ENCODE peak calls at places on chromosomes 6 and 20, in seven cellular contexts. L is stomach, Z is ovary, G is sigmoid colon, S is body of pancreas, P is endodermal cell, N is psoas muscle. Y is an unnamed sample.

GRCh38 chr6:28976677-28977076 is 28.4 kb downstream of the ZNF311 start:
- DNase-seq in L (no peak), Z (no peak), G (no peak), S (no peak), P (no peak), N (no peak), Y (no peak)

GRCh38 chr6:26607434-26608230 is 10.9 kb downstream of the ABT1 start:
- DNase-seq in L (peak; percentile 39), Z (no peak), G (no peak), S (peak; percentile 50), P (peak; percentile 82), N (no peak), Y (no peak)

GRCh38 chr6:34791164-34791841 is 580 bp upstream of the BLTP3A start:
- DNase-seq in L (peak; percentile 51), Z (peak; percentile 51), G (peak; percentile 71), S (peak; percentile 57), P (peak; percentile 86), N (peak; percentile 65), Y (peak; percentile 82)

GRCh38 chr6:13217206-13217905 is 111.0 kb downstream of the TBC1D7 start:
- DNase-seq in L (no peak), Z (no peak), G (no peak), S (no peak), P (no peak), N (no peak), Y (no peak)

GRCh38 chr6:17354700-17355403 is 38.5 kb upstream of the CAP2 start:
- DNase-seq in L (no peak), Z (no peak), G (no peak), S (no peak), P (no peak), N (no peak), Y (no peak)

GRCh38 chr6:72363844-72364740 is 257.8 kb upstream of the KCNQ5 start:
- DNase-seq in L (no peak), Z (peak; percentile 16), G (no peak), S (no peak), P (no peak), N (no peak), Y (peak; percentile 35)

GRCh38 chr6:34554593-34555322 is 1.4 kb downstream of the SPDEF start:
- DNase-seq in L (no peak), Z (no peak), G (no peak), S (no peak), P (no peak), N (no peak), Y (no peak)

GRCh38 chr20:47818996-47819609 is 33.8 kb upstream of the SULF2 start:
- DNase-seq in L (no peak), Z (no peak), G (peak; percentile 40), S (no peak), P (peak; percentile 78), N (no peak), Y (no peak)

GRCh38 chr6:54647301-54647664 is 199.3 kb upstream of the FAM83B start:
- DNase-seq in L (no peak), Z (no peak), G (no peak), S (no peak), P (no peak), N (no peak), Y (no peak)

GRCh38 chr20:41078329-41078728 is 49.7 kb downstream of the TOP1 start:
- DNase-seq in L (no peak), Z (no peak), G (no peak), S (no peak), P (no peak), N (no peak), Y (no peak)

GRCh38 chr20:57390604-57391438 is at the start of gene RBM38:
- DNase-seq in L (peak; percentile 74), Z (peak; percentile 74), G (peak; percentile 84), S (peak; percentile 64), P (peak; percentile 92), N (peak; percentile 86), Y (peak; percentile 94)
- H3K4me1 ChIP-seq in L (peaks cover 59% of the 10 kb centered on the region), Z (peaks cover 23% of the 10 kb centered on the region), G (peaks cover 54% of the 10 kb centered on the region), S (peaks cover 38% of the 10 kb centered on the region), P (peaks cover 7% of the 10 kb centered on the region), N (peaks cover 34% of the 10 kb centered on the region), Y (peaks cover 62% of the 10 kb centered on the region)

DNA sequence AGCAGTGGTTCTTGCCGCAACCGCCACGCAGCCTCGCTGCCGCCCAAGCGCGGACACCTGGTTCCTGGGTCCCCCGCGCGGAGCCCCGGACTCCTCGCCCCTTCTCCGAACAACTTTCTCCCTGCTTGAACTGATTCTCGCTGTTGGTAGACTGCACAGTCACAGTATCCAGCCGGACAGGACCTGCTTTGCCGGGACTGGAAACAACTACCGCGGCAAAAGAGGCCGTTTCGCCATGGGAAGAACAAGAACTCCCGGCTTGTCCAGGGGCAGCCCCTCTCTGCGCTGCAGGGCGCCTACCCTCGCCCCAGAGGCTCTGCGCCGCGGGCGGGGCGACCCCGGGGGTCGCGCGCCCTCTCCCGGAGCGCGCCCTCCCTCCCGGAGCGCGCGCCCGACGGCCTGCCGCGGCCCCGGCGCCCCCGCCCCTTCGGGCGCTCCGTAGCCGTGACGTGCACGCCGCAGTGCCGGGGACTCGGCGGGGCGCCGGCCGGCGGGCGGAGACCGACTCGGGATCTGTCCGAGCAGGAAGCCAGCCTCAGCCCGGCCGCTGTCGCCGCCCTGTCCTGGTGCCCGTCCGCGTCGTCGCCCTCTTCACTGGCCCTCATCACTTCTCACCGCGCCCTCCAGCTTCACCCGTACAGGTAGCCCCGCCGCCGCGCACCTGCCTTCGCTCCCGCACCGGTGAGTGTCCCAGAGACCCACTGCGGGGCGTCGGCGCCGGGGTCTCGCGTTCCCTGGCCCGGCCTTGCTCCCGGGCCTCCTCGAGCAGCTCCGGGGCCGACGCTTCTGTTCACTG is at the start of gene MYO6:
- DNase-seq in L (peak; percentile 84), Z (peak; percentile 66), G (peak; percentile 80), S (peak; percentile 81), P (peak; percentile 93), N (peak; percentile 86), Y (peak; percentile 93)
- H3K4me3 ChIP-seq in L (peak within 1 kb of the TSS; percentile 89), Z (peak within 1 kb of the TSS; percentile 81), G (peak within 1 kb of the TSS; percentile 98), S (peak within 1 kb of the TSS; percentile 98), P (peak within 1 kb of the TSS; percentile 98), N (peak within 1 kb of the TSS; percentile 96), Y (peak within 1 kb of the TSS; percentile 91)

DNA sequence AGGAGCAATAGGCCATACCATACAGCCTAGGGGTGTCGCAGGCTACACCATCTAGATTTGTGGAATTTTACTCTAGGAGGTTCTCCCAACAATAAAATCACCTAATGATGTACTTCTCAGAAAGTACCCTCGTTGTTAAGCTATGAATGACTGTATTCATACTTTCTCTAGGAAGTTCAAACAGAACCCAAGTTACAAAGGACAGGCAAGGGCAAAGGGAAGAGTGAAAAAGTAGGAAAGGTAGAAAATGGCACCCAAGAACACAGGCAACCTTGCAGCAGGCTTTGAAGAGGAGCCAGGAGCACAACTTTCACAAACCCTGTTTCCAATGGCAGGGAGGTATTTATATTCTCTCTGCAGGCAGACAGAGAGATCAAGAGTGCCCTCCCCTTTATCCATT is 67.2 kb downstream of the B4GALT5 start:
- DNase-seq in L (no peak), Z (no peak), G (no peak), S (no peak), P (no peak), N (no peak), Y (no peak)
- H3K36me3 ChIP-seq in L (peaks cover 43% of the 10 kb centered on the region), Z (no peaks in the 10 kb centered on the region), G (peaks cover 49% of the 10 kb centered on the region), S (no peaks in the 10 kb centered on the region), P (peaks cover 80% of the 10 kb centered on the region), N (peaks cover 26% of the 10 kb centered on the region), Y (no peaks in the 10 kb centered on the region)

GRCh38 chr6:137236581-137237355 is 17.6 kb upstream of the IFNGR1 start:
- DNase-seq in L (no peak), Z (no peak), G (no peak), S (no peak), P (no peak), N (no peak), Y (no peak)
- H3K4me1 ChIP-seq in L (peaks cover 23% of the 10 kb centered on the region), Z (no peaks in the 10 kb centered on the region), G (no peaks in the 10 kb centered on the region), S (peaks cover 5% of the 10 kb centered on the region), P (peaks cover 4% of the 10 kb centered on the region), N (peaks cover 14% of the 10 kb centered on the region), Y (peaks cover 95% of the 10 kb centered on the region)

DNA sequence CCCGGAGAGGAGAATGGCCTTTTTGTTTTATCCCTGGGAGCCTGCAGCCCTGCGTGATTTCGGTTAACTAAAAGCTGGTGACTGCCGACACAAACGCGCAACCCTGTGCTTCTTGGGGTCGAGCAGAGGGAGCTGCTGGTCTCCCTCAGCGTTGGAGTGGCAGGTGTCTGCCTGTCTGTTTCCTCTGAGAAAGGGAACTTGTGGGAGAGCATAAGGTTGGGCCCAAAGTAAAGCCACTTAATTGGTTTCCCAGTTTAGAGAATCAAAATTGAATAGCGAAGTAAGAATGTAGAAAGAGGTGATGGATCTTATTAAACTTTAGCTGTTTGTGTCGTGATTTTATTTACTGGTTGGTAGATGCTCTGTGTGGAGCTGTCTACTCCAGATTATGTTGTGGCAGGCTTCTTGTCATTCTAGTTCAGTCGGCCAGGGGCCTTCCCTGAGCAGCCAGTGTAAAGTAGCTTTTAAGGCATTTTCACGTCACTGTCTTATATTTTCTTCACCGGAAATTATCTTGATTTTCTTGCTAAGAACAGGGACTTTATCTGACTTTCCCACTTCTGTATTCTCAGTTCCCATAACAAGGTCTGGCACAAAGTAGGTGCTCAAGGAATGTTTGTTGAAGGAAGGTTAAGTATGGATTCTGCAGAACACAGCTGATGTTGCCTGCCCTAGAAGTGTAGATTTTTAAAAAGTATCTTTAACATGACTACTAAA is 709 bp downstream of the LTV1 start:
- DNase-seq in L (no peak), Z (no peak), G (no peak), S (no peak), P (no peak), N (no peak), Y (no peak)
- H3K4me3 ChIP-seq in L (peak overlapping the region; percentile 71), Z (peak overlapping the region; percentile 73), G (peak overlapping the region; percentile 74), S (peak overlapping the region; percentile 15), P (peak overlapping the region; percentile 98), N (peak overlapping the region; percentile 85), Y (peak overlapping the region; percentile 86)

DNA sequence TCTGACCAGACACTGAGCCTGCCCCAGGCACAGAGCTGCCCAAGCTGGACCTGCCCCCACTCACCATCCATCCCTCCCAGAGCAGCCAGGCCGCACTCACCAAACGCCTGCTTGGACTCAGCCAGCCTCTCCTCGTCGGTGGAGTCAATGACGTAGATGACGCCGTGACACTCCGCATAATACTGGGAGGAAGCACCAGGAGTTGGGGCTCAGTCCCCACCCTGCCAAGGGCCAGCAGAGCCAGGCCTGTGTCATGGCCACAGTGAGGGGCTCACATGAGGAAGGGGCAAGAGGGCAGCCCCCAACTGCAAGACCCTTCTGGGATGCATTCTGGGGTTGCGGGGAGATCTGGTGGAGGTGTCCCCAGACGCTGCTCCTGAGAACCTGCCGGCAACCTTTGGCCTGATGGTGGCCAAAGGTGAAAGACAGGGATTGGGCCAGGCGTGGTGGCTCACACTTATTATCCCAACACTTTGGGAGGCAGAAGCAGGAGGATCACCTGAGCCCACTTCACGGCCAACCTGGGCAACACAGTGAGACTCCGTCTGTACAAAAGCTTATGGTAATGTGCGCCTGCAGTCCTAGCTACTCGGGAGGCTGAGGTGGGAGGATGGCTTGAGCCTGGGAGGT is 5.6 kb downstream of the ARFRP1 start:
- DNase-seq in L (no peak), Z (peak; percentile 20), G (no peak), S (peak; percentile 12), P (no peak), N (peak; percentile 48), Y (no peak)
- H3K36me3 ChIP-seq in L (peaks cover 22% of the 10 kb centered on the region), Z (no peaks in the 10 kb centered on the region), G (peaks cover 17% of the 10 kb centered on the region), S (no peaks in the 10 kb centered on the region), P (peaks cover 24% of the 10 kb centered on the region), N (peaks cover 3% of the 10 kb centered on the region), Y (no peaks in the 10 kb centered on the region)